ENCODE peak calls at places on chromosomes 6 and 20, in five cellular contexts. P is naive thymus-derived CD4-positive, alpha-beta T cell; Q is IMR-90; Y is neural progenitor cell; N is body of pancreas. V is an unnamed sample. For H3K9me3, the result is how much of the 10 kb centered on the place peaks cover.

GRCh38 chr20:58906894-58907293 is 54.4 kb downstream of the GNAS start:
- DNase-seq in P (no peak), Q (peak), Y (no peak), N (peak), V (no peak)

GRCh38 chr20:36465109-36466080 is 75.9 kb upstream of the MYL9 start:
- DNase-seq in P (no peak), Q (peak), Y (peak), N (peak), V (peak)

GRCh38 chr6:56652994-56653393 is 10.3 kb upstream of the DST start:
- DNase-seq in P (no peak), Q (peak), Y (no peak), N (no peak), V (no peak)

GRCh38 chr20:63259734-63260460 is 5.6 kb upstream of the NKAIN4 start:
- DNase-seq in P (no peak), Q (no peak), Y (no peak), N (no peak), V (no peak)

GRCh38 chr20:10433014-10433622 is 904 bp downstream of the MKKS start:
- DNase-seq in P (peak), Q (peak), Y (peak), N (no peak), V (peak)

GRCh38 chr6:56370127-56370540 is 122.8 kb upstream of the COL21A1 start:
- DNase-seq in P (no peak), Q (no peak), Y (peak), N (peak), V (peak)

GRCh38 chr6:86331265-86331840 is 606.0 kb upstream of the HTR1E start:
- DNase-seq in P (no peak), Q (no peak), Y (no peak), N (no peak), V (no peak)

GRCh38 chr20:17682889-17683198 is 802 bp upstream of the RRBP1 start:
- DNase-seq in P (no peak), Q (no peak), Y (no peak), N (no peak), V (no peak)

GRCh38 chr6:169859978-169860703 is 108.7 kb downstream of the ERMARD start:
- DNase-seq in P (no peak), Q (no peak), Y (no peak), N (no peak), V (no peak)

GRCh38 chr20:62198931-62199330 is 16.1 kb downstream of the MTG2 start:
- DNase-seq in P (no peak), Q (no peak), Y (no peak), N (no peak), V (no peak)

GRCh38 chr6:2733736-2734480 is 16.8 kb downstream of the MYLK4 start:
- DNase-seq in P (no peak), Q (no peak), Y (no peak), N (no peak), V (peak)

GRCh38 chr6:152472325-152472724 is 164.8 kb downstream of the SYNE1 start:
- DNase-seq in P (no peak), Q (no peak), Y (no peak), N (no peak), V (no peak)

GRCh38 chr20:53984354-53984753 is 86.0 kb downstream of the BCAS1 start:
- DNase-seq in P (no peak), Q (no peak), Y (no peak), N (no peak), V (no peak)

GRCh38 chr6:43916924-43917877 is 147.2 kb downstream of the VEGFA start:
- DNase-seq in P (no peak), Q (peak), Y (no peak), N (peak), V (no peak)

GRCh38 chr6:2748183-2748582 is 2.5 kb downstream of the MYLK4 start:
- DNase-seq in P (no peak), Q (no peak), Y (no peak), N (no peak), V (no peak)

GRCh38 chr20:4412216-4412615 is 309.5 kb upstream of the PRND start:
- DNase-seq in P (no peak), Q (no peak), Y (no peak), N (no peak), V (no peak)

DNA sequence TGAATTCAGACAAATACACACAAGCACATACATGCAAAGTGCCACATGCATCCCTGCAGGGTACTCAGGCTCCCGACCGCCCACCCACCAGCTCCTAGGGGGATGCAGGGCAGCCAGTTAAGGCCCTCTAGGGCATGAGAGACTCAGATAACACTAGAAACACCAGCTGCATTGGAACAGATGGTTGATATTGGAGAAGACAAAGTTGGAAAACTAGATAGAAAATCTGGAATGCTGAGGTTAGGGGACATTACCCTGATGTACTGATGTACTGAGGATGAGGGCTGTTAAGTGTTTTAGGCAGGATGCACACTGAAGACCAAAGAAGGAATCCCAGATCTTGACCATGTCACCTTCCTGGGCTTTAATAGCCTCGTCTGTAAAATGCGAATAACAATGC is 134.6 kb upstream of the ECI2 start:
- DNase-seq in P (no peak), Q (no peak), Y (no peak), N (no peak), V (no peak)
- H3K9me3 ChIP-seq in P (under half), Q (under half), Y (under half), N (under half), V (under half)

DNA sequence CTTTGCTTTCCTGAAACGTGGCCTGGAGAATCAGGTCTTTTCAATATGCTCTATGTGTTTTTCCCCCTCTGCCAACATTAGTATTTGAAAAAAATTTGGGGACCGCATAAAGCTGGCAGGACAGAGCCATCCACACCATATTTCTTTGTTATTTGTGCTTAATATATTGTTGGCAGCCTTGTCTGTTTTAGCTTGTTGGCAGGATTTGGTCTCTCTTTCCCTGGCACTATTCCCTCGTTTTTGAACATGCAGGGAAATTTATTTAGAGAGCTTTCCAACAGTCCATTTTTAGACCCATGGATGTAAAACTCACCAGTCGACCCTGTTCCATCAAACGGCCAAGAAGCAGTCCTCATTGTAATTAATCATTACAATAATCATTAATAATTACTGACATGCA is 514.3 kb downstream of the C6orf118 start:
- DNase-seq in P (no peak), Q (no peak), Y (no peak), N (no peak), V (no peak)
- H3K9me3 ChIP-seq in P (under half), Q (under half), Y (under half), N (under half), V (under half)

GRCh38 chr6:22622390-22622789 is 53.0 kb downstream of the HDGFL1 start:
- DNase-seq in P (no peak), Q (peak), Y (no peak), N (no peak), V (no peak)
- H3K9me3 ChIP-seq in P (under half), Q (under half), Y (under half), N (under half), V (under half)

GRCh38 chr20:56212071-56212470 is 36.5 kb upstream of the MC3R start:
- DNase-seq in P (no peak), Q (no peak), Y (no peak), N (no peak), V (no peak)
- H3K9me3 ChIP-seq in P (under half), Q (under half), Y (under half), N (under half), V (half or more)

GRCh38 chr6:164665328-164665727 is 644.1 kb downstream of the C6orf118 start:
- DNase-seq in P (no peak), Q (no peak), Y (no peak), N (no peak), V (no peak)

DNA sequence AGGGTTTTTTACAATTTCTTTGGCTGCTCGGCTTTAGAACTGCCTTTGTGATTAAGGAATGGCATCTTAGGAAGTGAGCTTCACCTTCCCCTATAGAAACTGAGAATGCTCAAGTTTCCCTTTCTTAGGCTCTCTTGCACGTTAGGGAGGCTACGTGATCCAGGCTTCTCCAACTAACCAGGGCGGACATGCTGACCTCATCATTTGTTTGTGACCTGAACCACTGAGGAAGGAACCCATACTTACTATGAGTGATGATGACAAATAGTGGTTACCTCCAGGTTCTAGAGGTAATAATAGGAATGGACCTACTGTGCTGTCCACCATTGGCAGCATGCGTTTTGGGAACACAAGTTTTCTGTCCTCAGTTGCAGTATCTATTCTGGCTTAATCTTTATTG is 645.8 kb downstream of the C6orf118 start:
- DNase-seq in P (no peak), Q (no peak), Y (no peak), N (no peak), V (no peak)
- H3K9me3 ChIP-seq in P (under half), Q (under half), Y (under half), N (under half), V (under half)

DNA sequence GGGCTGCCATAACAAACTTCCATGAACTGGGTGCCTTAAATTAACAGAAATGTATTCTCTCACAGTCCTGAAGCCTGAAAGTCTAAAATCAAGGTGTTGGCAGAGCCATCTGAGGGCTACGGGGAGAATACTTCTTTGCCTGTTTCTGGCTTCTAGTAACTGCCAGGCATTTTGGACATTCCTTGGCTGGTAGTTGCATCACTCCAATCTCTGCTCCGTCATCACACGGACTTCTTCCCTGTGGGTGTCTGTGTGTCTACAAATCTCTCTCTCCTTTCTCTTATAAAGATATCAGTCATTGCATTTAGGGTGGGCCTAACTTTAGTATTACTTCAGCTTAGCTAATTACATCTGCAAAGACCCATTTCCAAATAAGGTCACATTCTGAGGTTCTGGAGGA is 20.9 kb upstream of the PERP start:
- DNase-seq in P (no peak), Q (no peak), Y (no peak), N (no peak), V (no peak)
- H3K9me3 ChIP-seq in P (under half), Q (under half), Y (under half), N (under half), V (under half)

GRCh38 chr6:121635355-121635754 is 199.9 kb downstream of the GJA1 start:
- DNase-seq in P (no peak), Q (no peak), Y (no peak), N (no peak), V (no peak)
- H3K9me3 ChIP-seq in P (under half), Q (under half), Y (under half), N (under half), V (half or more)

GRCh38 chr6:322205-322930 is 30.1 kb downstream of the DUSP22 start:
- DNase-seq in P (no peak), Q (no peak), Y (no peak), N (no peak), V (peak)

GRCh38 chr6:320351-321157 is 28.3 kb downstream of the DUSP22 start:
- DNase-seq in P (no peak), Q (no peak), Y (no peak), N (peak), V (no peak)

GRCh38 chr6:322940-323729 is 30.8 kb downstream of the DUSP22 start:
- DNase-seq in P (no peak), Q (no peak), Y (no peak), N (peak), V (no peak)

GRCh38 chr6:319177-320131 is 27.2 kb downstream of the DUSP22 start:
- DNase-seq in P (no peak), Q (no peak), Y (no peak), N (peak), V (no peak)

GRCh38 chr6:321158-321438 is 28.8 kb downstream of the DUSP22 start:
- DNase-seq in P (no peak), Q (no peak), Y (no peak), N (no peak), V (no peak)
- H3K9me3 ChIP-seq in P (under half), Q (under half), Y (under half), N (under half), V (under half)

GRCh38 chr6:343960-344815 is 47.4 kb upstream of the IRF4 start:
- DNase-seq in P (no peak), Q (no peak), Y (no peak), N (no peak), V (no peak)
- H3K9me3 ChIP-seq in P (under half), Q (under half), Y (under half), N (under half), V (under half)